ENCODE peak calls at places on chromosomes 16 and 17, in six cellular contexts. One of them, this sample, is unnamed.

GRCh38 chr17:54992797-54993639 is 24.5 kb downstream of the STXBP4 start:
- DNase-seq in mucosa of gallbladder: no peak
- DNase-seq in NCI-H1048: peak
- DNase-seq in EH: peak
- DNase-seq in T47D: peak
- DNase-seq in ELR: peak
- DNase-seq in this sample: peak

GRCh38 chr16:74909665-74910064 is 75.3 kb downstream of the WDR59 start:
- DNase-seq in mucosa of gallbladder: no peak
- DNase-seq in NCI-H1048: no peak
- DNase-seq in EH: no peak
- DNase-seq in T47D: no peak
- DNase-seq in ELR: no peak
- DNase-seq in this sample: peak

GRCh38 chr16:57514371-57514770 is 22.0 kb downstream of the CCDC102A start:
- DNase-seq in mucosa of gallbladder: no peak
- DNase-seq in NCI-H1048: no peak
- DNase-seq in EH: no peak
- DNase-seq in T47D: no peak
- DNase-seq in ELR: no peak
- DNase-seq in this sample: no peak

GRCh38 chr16:1494129-1494640 is 1.0 kb downstream of the TELO2 start:
- DNase-seq in mucosa of gallbladder: no peak
- DNase-seq in NCI-H1048: no peak
- DNase-seq in EH: peak
- DNase-seq in T47D: peak
- DNase-seq in ELR: peak
- DNase-seq in this sample: peak

GRCh38 chr16:9820481-9821246 is 361.6 kb downstream of the GRIN2A start:
- DNase-seq in mucosa of gallbladder: no peak
- DNase-seq in NCI-H1048: no peak
- DNase-seq in EH: no peak
- DNase-seq in T47D: no peak
- DNase-seq in ELR: no peak
- DNase-seq in this sample: no peak

GRCh38 chr17:20284018-20284417 is 183.3 kb downstream of the LGALS9B start:
- DNase-seq in mucosa of gallbladder: no peak
- DNase-seq in NCI-H1048: no peak
- DNase-seq in EH: no peak
- DNase-seq in T47D: no peak
- DNase-seq in ELR: no peak
- DNase-seq in this sample: peak

GRCh38 chr16:85029413-85029794 is 1.8 kb downstream of the KIAA0513 start:
- DNase-seq in mucosa of gallbladder: no peak
- DNase-seq in NCI-H1048: no peak
- DNase-seq in EH: peak
- DNase-seq in T47D: peak
- DNase-seq in ELR: peak
- DNase-seq in this sample: peak

GRCh38 chr17:72456026-72456569 is 335.3 kb downstream of the SOX9 start:
- DNase-seq in mucosa of gallbladder: peak
- DNase-seq in NCI-H1048: no peak
- DNase-seq in EH: peak
- DNase-seq in T47D: peak
- DNase-seq in ELR: peak
- DNase-seq in this sample: peak

GRCh38 chr17:4354862-4355514 is 11.5 kb downstream of the UBE2G1 start:
- DNase-seq in mucosa of gallbladder: no peak
- DNase-seq in NCI-H1048: no peak
- DNase-seq in EH: no peak
- DNase-seq in T47D: no peak
- DNase-seq in ELR: peak
- DNase-seq in this sample: no peak

GRCh38 chr17:42387221-42387657 is 1.0 kb downstream of the STAT3 start:
- DNase-seq in mucosa of gallbladder: no peak
- DNase-seq in NCI-H1048: no peak
- DNase-seq in EH: peak
- DNase-seq in T47D: peak
- DNase-seq in ELR: peak
- DNase-seq in this sample: peak

GRCh38 chr17:50330151-50330753 is 15.7 kb upstream of the XYLT2 start:
- DNase-seq in mucosa of gallbladder: no peak
- DNase-seq in NCI-H1048: no peak
- DNase-seq in EH: no peak
- DNase-seq in T47D: no peak
- DNase-seq in ELR: no peak
- DNase-seq in this sample: no peak

GRCh38 chr16:24610421-24610765 is 71.0 kb downstream of the RBBP6 start:
- DNase-seq in mucosa of gallbladder: peak
- DNase-seq in NCI-H1048: no peak
- DNase-seq in EH: peak
- DNase-seq in T47D: peak
- DNase-seq in ELR: peak
- DNase-seq in this sample: peak

GRCh38 chr16:13945734-13946490 is 26.0 kb downstream of the ERCC4 start:
- DNase-seq in mucosa of gallbladder: no peak
- DNase-seq in NCI-H1048: no peak
- DNase-seq in EH: no peak
- DNase-seq in T47D: no peak
- DNase-seq in ELR: no peak
- DNase-seq in this sample: no peak